ENCODE peak calls at places on chromosome 10, in eight cellular contexts. R, A, B, L, U, Y, G and P are unnamed samples.

GRCh38 chr10:84826704-84827103 is 498.3 kb downstream of the CCSER2 start:
- DNase-seq in R (no peak), A (no peak), B (no peak), L (no peak), U (no peak), Y (no peak), G (no peak), P (no peak)

GRCh38 chr10:107616463-107617131 is 452.1 kb upstream of the SORCS1 start:
- DNase-seq in R (no peak), A (no peak), B (no peak), L (no peak), U (no peak), Y (no peak), G (no peak), P (no peak)

GRCh38 chr10:113047605-113047962 is 97.5 kb downstream of the TCF7L2 start:
- DNase-seq in R (no peak), A (no peak), B (no peak), L (no peak), U (no peak), Y (no peak), G (no peak), P (no peak)

GRCh38 chr10:109619914-109620313 is 303.4 kb downstream of the XPNPEP1 start:
- DNase-seq in R (no peak), A (no peak), B (no peak), L (no peak), U (no peak), Y (no peak), G (no peak), P (no peak)

GRCh38 chr10:119663866-119664698 is 12.9 kb downstream of the BAG3 start:
- DNase-seq in R (no peak), A (no peak), B (peak), L (no peak), U (no peak), Y (no peak), G (no peak), P (no peak)

GRCh38 chr10:61895898-61896605 is 5.4 kb upstream of the ARID5B start:
- DNase-seq in R (no peak), A (no peak), B (no peak), L (no peak), U (no peak), Y (no peak), G (no peak), P (no peak)

GRCh38 chr10:43735907-43736306 is 87.2 kb upstream of the ZNF32 start:
- DNase-seq in R (no peak), A (no peak), B (no peak), L (no peak), U (no peak), Y (no peak), G (no peak), P (no peak)

GRCh38 chr10:6642881-6643280 is 62.8 kb upstream of the PRKCQ start:
- DNase-seq in R (no peak), A (no peak), B (no peak), L (no peak), U (no peak), Y (no peak), G (no peak), P (no peak)

GRCh38 chr10:9670911-9671310 is 1346.8 kb upstream of the CELF2 start:
- DNase-seq in R (peak), A (no peak), B (no peak), L (no peak), U (no peak), Y (no peak), G (no peak), P (no peak)

GRCh38 chr10:4280481-4281206 is 495.6 kb upstream of the KLF6 start:
- DNase-seq in R (no peak), A (no peak), B (no peak), L (peak), U (no peak), Y (no peak), G (no peak), P (no peak)

GRCh38 chr10:61355211-61355610 is 98.0 kb downstream of the TMEM26 start:
- DNase-seq in R (no peak), A (no peak), B (no peak), L (no peak), U (no peak), Y (no peak), G (no peak), P (no peak)

GRCh38 chr10:74194545-74194944 is 43.5 kb downstream of the ADK start:
- DNase-seq in R (no peak), A (no peak), B (no peak), L (no peak), U (no peak), Y (no peak), G (no peak), P (no peak)

GRCh38 chr10:80515511-80515910 is 22.2 kb upstream of the SH2D4B start:
- DNase-seq in R (no peak), A (no peak), B (no peak), L (no peak), U (no peak), Y (no peak), G (no peak), P (no peak)

GRCh38 chr10:102611514-102612095 is 32.7 kb upstream of the TRIM8 start:
- DNase-seq in R (no peak), A (no peak), B (no peak), L (no peak), U (no peak), Y (no peak), G (no peak), P (no peak)

GRCh38 chr10:102710604-102711003 is 3.6 kb downstream of the ARL3 start:
- DNase-seq in R (no peak), A (no peak), B (no peak), L (no peak), U (no peak), Y (no peak), G (no peak), P (no peak)

DNA sequence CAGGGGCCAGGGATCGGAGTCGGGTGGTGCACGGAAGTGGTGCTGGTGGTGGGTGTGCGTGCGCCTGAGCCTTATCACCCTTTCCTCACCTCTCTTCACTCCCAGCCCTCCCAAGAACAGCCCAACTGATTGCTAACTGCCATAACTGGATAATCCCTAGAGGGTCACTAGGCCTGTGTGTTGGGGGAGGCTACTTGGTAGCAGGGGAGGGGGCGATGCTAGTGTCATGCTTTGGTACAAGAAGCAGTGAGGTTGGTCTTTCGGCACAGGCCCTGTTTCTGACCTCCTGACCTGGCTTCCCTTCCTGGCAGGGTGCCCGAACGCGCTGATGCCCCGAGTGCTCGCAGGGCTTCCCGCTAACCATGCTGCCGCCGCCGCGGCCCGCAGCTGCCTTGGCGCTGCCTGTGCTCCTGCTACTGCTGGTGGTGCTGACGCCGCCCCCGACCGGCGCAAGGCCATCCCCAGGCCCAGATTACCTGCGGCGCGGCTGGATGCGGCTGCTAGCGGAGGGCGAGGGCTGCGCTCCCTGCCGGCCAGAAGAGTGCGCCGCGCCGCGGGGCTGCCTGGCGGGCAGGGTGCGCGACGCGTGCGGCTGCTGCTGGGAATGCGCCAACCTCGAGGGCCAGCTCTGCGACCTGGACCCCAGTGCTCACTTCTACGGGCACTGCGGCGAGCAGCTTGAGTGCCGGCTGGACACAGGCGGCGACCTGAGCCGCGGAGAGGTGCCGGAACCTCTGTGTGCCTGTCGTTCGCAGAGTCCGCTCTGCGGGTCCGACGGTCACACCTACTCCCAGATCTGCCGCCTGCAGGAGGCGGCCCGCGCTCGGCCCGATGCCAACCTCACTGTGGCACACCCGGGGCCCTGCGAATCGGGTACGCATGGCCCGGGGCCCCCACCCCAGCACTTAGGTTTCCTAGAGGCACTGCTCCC is 707 bp downstream of the KAZALD1 start:
- DNase-seq in R (peak), A (peak), B (peak), L (peak), U (peak), Y (peak), G (peak), P (peak)
- TF ChIP-seq CTCF in R (peak), A (peak), B (peak), L (no peak), U (peak), Y (peak), G (peak), P (peak)

DNA sequence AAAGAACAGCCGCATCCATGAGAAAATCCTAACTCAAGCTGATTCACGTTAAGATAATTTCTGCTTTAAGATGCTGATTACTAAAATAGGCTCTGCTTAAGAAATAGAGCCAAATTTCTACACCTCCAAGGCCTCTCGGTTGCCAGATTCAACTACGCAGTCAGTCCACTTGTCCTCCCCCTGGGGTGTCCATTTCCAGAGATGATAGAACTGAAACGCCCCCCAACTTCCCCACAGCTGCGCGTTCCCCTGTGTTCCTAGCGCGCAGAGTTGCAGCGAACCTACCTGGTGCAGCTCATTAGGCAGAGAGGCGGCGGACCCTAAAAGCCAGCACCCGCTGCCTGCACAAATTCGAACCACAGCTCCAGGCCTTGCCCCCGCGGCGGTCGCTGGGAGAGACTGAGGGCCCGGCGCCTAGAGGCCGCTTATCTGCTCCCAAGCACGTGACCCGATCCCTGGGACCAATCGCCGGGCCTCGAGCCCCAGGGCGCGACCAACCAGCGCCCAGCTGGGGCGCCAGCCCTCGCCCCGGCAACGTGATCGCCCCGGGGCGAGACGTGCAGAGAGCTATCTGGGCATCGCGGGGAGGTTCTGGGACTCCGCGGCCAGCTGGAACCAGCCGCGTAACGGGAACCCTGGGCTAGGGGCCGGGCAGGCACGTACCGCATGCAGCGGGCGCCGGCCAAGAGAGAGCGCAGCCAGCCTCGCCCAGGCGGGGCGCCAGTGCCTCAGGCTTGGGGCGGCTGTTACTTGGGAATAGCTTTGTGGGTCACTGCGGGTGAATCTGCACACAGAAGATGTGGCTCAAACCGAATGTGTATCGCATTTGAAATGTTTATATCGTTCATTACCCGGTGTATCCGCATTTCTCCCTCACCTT is at the start of gene PPP1R3C:
- DNase-seq in R (peak), A (peak), B (peak), L (peak), U (peak), Y (peak), G (no peak), P (peak)
- TF ChIP-seq CTCF in R (peak), A (peak), B (no peak), L (no peak), U (no peak), Y (peak), G (no peak), P (peak)

GRCh38 chr10:279655-280054 is 144.4 kb downstream of the ZMYND11 start:
- DNase-seq in R (peak), A (no peak), B (no peak), L (no peak), U (peak), Y (no peak), G (peak), P (no peak)
- TF ChIP-seq CTCF in R (peak), A (peak), B (no peak), L (no peak), U (no peak), Y (no peak), G (peak), P (no peak)

GRCh38 chr10:132539894-132540293 is 2.3 kb downstream of the INPP5A start:
- DNase-seq in R (no peak), A (no peak), B (no peak), L (no peak), U (no peak), Y (no peak), G (no peak), P (no peak)

GRCh38 chr10:132539431-132539839 is 1.8 kb downstream of the INPP5A start:
- DNase-seq in R (no peak), A (no peak), B (peak), L (no peak), U (peak), Y (peak), G (no peak), P (no peak)

GRCh38 chr10:132541601-132542011 is 4.0 kb downstream of the INPP5A start:
- DNase-seq in R (no peak), A (no peak), B (no peak), L (no peak), U (peak), Y (no peak), G (no peak), P (peak)

GRCh38 chr10:132541129-132541528 is 3.5 kb downstream of the INPP5A start:
- DNase-seq in R (no peak), A (no peak), B (no peak), L (no peak), U (peak), Y (no peak), G (no peak), P (no peak)

GRCh38 chr10:132540456-132540855 is 2.9 kb downstream of the INPP5A start:
- DNase-seq in R (peak), A (no peak), B (no peak), L (no peak), U (peak), Y (no peak), G (no peak), P (no peak)
- TF ChIP-seq CTCF in R (peak), A (no peak), B (no peak), L (no peak), U (no peak), Y (no peak), G (no peak), P (peak)

GRCh38 chr10:78894089-78894840 is 174.5 kb upstream of the ZMIZ1 start:
- DNase-seq in R (no peak), A (no peak), B (no peak), L (no peak), U (no peak), Y (no peak), G (no peak), P (no peak)
- TF ChIP-seq CTCF in R (no peak), A (no peak), B (no peak), L (no peak), U (no peak), Y (no peak), G (no peak), P (no peak)